ENCODE peak calls at places on chromosomes 6 and 20, in five cellular contexts. Y is PC-9; D is stimulated activated CD4-positive, alpha-beta T cell treated with anti-CD3 and anti-CD28 coated beads, Interleukin-1b, Interleukin-23, amount 100 ng/mL, for 4 hours; R is T-helper 1 cell; V is left cardiac atrium. O is an unnamed sample.

GRCh38 chr6:23031986-23032385 is 462.6 kb downstream of the HDGFL1 start:
- DNase-seq in V (no peak), D (no peak), R (no peak), Y (no peak), O (no peak)

GRCh38 chr6:38871745-38872568 is 156.8 kb downstream of the DNAH8 start:
- DNase-seq in Y (peak), R (no peak), D (peak), V (peak), O (peak)

GRCh38 chr6:139881728-139882211 is 507.3 kb upstream of the CITED2 start:
- DNase-seq in V (no peak), D (no peak), R (no peak), Y (no peak), O (peak)

GRCh38 chr6:2114100-2114499 is 131.3 kb downstream of the GMDS start:
- DNase-seq in V (no peak), R (no peak), D (no peak), Y (no peak), O (no peak)

GRCh38 chr6:39051399-39052122 is 3.0 kb downstream of the GLP1R start:
- DNase-seq in V (no peak), D (no peak), Y (peak), R (no peak), O (no peak)

GRCh38 chr20:18984238-18985200 is 170.9 kb downstream of the SCP2D1 start:
- DNase-seq in Y (no peak), D (no peak), V (peak), R (no peak), O (no peak)

GRCh38 chr6:7172605-7173185 is 64.9 kb downstream of the RREB1 start:
- DNase-seq in V (peak), Y (no peak), R (no peak), D (no peak), O (no peak)

GRCh38 chr20:36784900-36785299 is 11.3 kb upstream of the DSN1 start:
- DNase-seq in R (no peak), V (peak), D (no peak), Y (no peak), O (no peak)

GRCh38 chr6:5671162-5671561 is 335.6 kb downstream of the NRN1 start:
- DNase-seq in V (no peak), D (no peak), R (no peak), Y (no peak), O (no peak)

GRCh38 chr20:8557711-8558110 is 425.6 kb downstream of the PLCB1 start:
- DNase-seq in R (no peak), V (no peak), D (no peak), Y (no peak), O (no peak)

GRCh38 chr20:59173938-59174496 is 10.4 kb downstream of the ZNF831 start:
- DNase-seq in D (no peak), Y (no peak), V (no peak), R (no peak), O (no peak)

GRCh38 chr6:36296240-36296639 is 26.4 kb downstream of the PNPLA1 start:
- DNase-seq in D (no peak), R (no peak), Y (no peak), V (no peak), O (no peak)

GRCh38 chr20:844473-845225 is 11.1 kb downstream of the FAM110A start:
- DNase-seq in R (peak), D (peak), V (peak), Y (peak), O (peak)

GRCh38 chr20:32993484-32994050 is 10.7 kb downstream of the SUN5 start:
- DNase-seq in D (no peak), Y (no peak), V (no peak), R (no peak), O (no peak)

GRCh38 chr6:42050897-42051653 is 751 bp downstream of the TAF8 start:
- DNase-seq in Y (no peak), D (no peak), R (no peak), V (no peak), O (no peak)

GRCh38 chr20:19699132-19699971 is 58.7 kb upstream of the RIN2 start:
- DNase-seq in R (no peak), Y (peak), D (no peak), V (no peak), O (peak)

GRCh38 chr20:58759947-58760346 is 67.3 kb downstream of the NPEPL1 start:
- DNase-seq in Y (no peak), D (no peak), R (no peak), V (no peak), O (no peak)

GRCh38 chr6:145756170-145756662 is 20.9 kb upstream of the EPM2A start:
- DNase-seq in V (peak), D (no peak), R (no peak), Y (peak), O (no peak)

GRCh38 chr20:58616411-58616810 is 34.7 kb upstream of the STX16 start:
- DNase-seq in V (no peak), D (no peak), R (no peak), Y (no peak), O (no peak)

GRCh38 chr6:116954938-116955337 is 77.9 kb downstream of the RFX6 start:
- DNase-seq in R (no peak), V (no peak), Y (no peak), D (no peak), O (no peak)

GRCh38 chr6:39086294-39086693 is 28.7 kb downstream of the SAYSD1 start:
- DNase-seq in V (no peak), R (no peak), D (no peak), Y (no peak), O (no peak)

GRCh38 chr20:23111944-23112342 is 25.8 kb upstream of the CD93 start:
- DNase-seq in R (no peak), V (no peak), Y (no peak), D (no peak), O (no peak)

GRCh38 chr6:54847799-54848597 is 1.4 kb downstream of the FAM83B start:
- DNase-seq in Y (peak), V (no peak), D (no peak), R (no peak), O (peak)

GRCh38 chr20:54093423-54094267 is 23.3 kb upstream of the BCAS1 start:
- DNase-seq in Y (no peak), D (no peak), R (no peak), V (no peak), O (no peak)

GRCh38 chr20:50277460-50278376 is 87.1 kb downstream of the CEBPB start:
- DNase-seq in D (no peak), Y (no peak), V (no peak), R (no peak), O (no peak)